ENCODE peak calls at places on chromosomes 4 and X, in five cellular contexts. One of them, this sample, is unnamed.
A peak's percentile ranks its signal among the peaks of the same experiment; 100 is the strongest.

GRCh38 chr4:55020131-55020530 is 105.3 kb downstream of the KDR start:
- DNase-seq in heart right ventricle: no peak
- DNase-seq in RWPE1: no peak
- DNase-seq in lower lobe of right lung: no peak
- DNase-seq in astrocyte of the spinal cord: no peak
- DNase-seq in this sample: no peak

GRCh38 chr4:89563431-89563830 is 255.8 kb upstream of the GPRIN3 start:
- DNase-seq in heart right ventricle: no peak
- DNase-seq in RWPE1: no peak
- DNase-seq in lower lobe of right lung: no peak
- DNase-seq in astrocyte of the spinal cord: no peak
- DNase-seq in this sample: no peak

GRCh38 chr4:36255575-36255974 is 11.3 kb upstream of the ARAP2 start:
- DNase-seq in heart right ventricle: no peak
- DNase-seq in RWPE1: no peak
- DNase-seq in lower lobe of right lung: no peak
- DNase-seq in astrocyte of the spinal cord: no peak
- DNase-seq in this sample: peak; percentile 54

GRCh38 chr4:47222276-47222675 is 190.9 kb downstream of the GABRB1 start:
- DNase-seq in heart right ventricle: no peak
- DNase-seq in RWPE1: no peak
- DNase-seq in lower lobe of right lung: no peak
- DNase-seq in astrocyte of the spinal cord: no peak
- DNase-seq in this sample: no peak

GRCh38 chr4:1035510-1035909 is 24.1 kb downstream of the FGFRL1 start:
- DNase-seq in heart right ventricle: peak; percentile 56
- DNase-seq in RWPE1: no peak
- DNase-seq in lower lobe of right lung: no peak
- DNase-seq in astrocyte of the spinal cord: no peak
- DNase-seq in this sample: no peak

GRCh38 chrX:96407043-96407442 is 277.6 kb upstream of the DIAPH2 start:
- DNase-seq in heart right ventricle: peak; percentile 8
- DNase-seq in RWPE1: peak; percentile 1
- DNase-seq in lower lobe of right lung: no peak
- DNase-seq in astrocyte of the spinal cord: peak; percentile 41
- DNase-seq in this sample: no peak

GRCh38 chrX:109709129-109709631 is 23.9 kb downstream of the ACSL4 start:
- DNase-seq in heart right ventricle: no peak
- DNase-seq in RWPE1: peak; percentile 9
- DNase-seq in lower lobe of right lung: no peak
- DNase-seq in astrocyte of the spinal cord: peak; percentile 64
- DNase-seq in this sample: no peak

GRCh38 chrX:138756234-138756633 is 44.7 kb upstream of the FGF13 start:
- DNase-seq in heart right ventricle: peak; percentile 6
- DNase-seq in RWPE1: peak; percentile 5
- DNase-seq in lower lobe of right lung: peak; percentile 37
- DNase-seq in astrocyte of the spinal cord: peak; percentile 57
- DNase-seq in this sample: no peak

GRCh38 chr4:133537882-133538281 is 388.8 kb downstream of the PCDH10 start:
- DNase-seq in heart right ventricle: no peak
- DNase-seq in RWPE1: no peak
- DNase-seq in lower lobe of right lung: no peak
- DNase-seq in astrocyte of the spinal cord: no peak
- DNase-seq in this sample: no peak

GRCh38 chrX:112941209-112941788 is 100.7 kb upstream of the AMOT start:
- DNase-seq in heart right ventricle: no peak
- DNase-seq in RWPE1: no peak
- DNase-seq in lower lobe of right lung: no peak
- DNase-seq in astrocyte of the spinal cord: no peak
- DNase-seq in this sample: no peak

GRCh38 chr4:165612936-165613335 is 234.1 kb downstream of the CPE start:
- DNase-seq in heart right ventricle: no peak
- DNase-seq in RWPE1: no peak
- DNase-seq in lower lobe of right lung: no peak
- DNase-seq in astrocyte of the spinal cord: no peak
- DNase-seq in this sample: no peak

GRCh38 chr4:74764119-74764518 is 30.2 kb downstream of the BTC start:
- DNase-seq in heart right ventricle: no peak
- DNase-seq in RWPE1: no peak
- DNase-seq in lower lobe of right lung: no peak
- DNase-seq in astrocyte of the spinal cord: no peak
- DNase-seq in this sample: no peak

GRCh38 chrX:72666451-72666850 is 47.7 kb downstream of the PHKA1 start:
- DNase-seq in heart right ventricle: no peak
- DNase-seq in RWPE1: no peak
- DNase-seq in lower lobe of right lung: no peak
- DNase-seq in astrocyte of the spinal cord: no peak
- DNase-seq in this sample: no peak

GRCh38 chr4:6961496-6962210 is 52.0 kb downstream of the TBC1D14 start:
- DNase-seq in heart right ventricle: no peak
- DNase-seq in RWPE1: no peak
- DNase-seq in lower lobe of right lung: no peak
- DNase-seq in astrocyte of the spinal cord: no peak
- DNase-seq in this sample: no peak

GRCh38 chr4:48141048-48141447 is 7.0 kb upstream of the TXK start:
- DNase-seq in heart right ventricle: no peak
- DNase-seq in RWPE1: peak; percentile 42
- DNase-seq in lower lobe of right lung: no peak
- DNase-seq in astrocyte of the spinal cord: peak; percentile 63
- DNase-seq in this sample: no peak

GRCh38 chr4:110059556-110060191 is 138.7 kb downstream of the ELOVL6 start:
- DNase-seq in heart right ventricle: no peak
- DNase-seq in RWPE1: no peak
- DNase-seq in lower lobe of right lung: no peak
- DNase-seq in astrocyte of the spinal cord: peak; percentile 14
- DNase-seq in this sample: no peak

GRCh38 chr4:8858188-8858924 is 13.3 kb downstream of the HMX1 start:
- DNase-seq in heart right ventricle: no peak
- DNase-seq in RWPE1: no peak
- DNase-seq in lower lobe of right lung: no peak
- DNase-seq in astrocyte of the spinal cord: no peak
- DNase-seq in this sample: no peak

GRCh38 chr4:161522031-161522430 is 641.8 kb downstream of the FSTL5 start:
- DNase-seq in heart right ventricle: no peak
- DNase-seq in RWPE1: no peak
- DNase-seq in lower lobe of right lung: no peak
- DNase-seq in astrocyte of the spinal cord: no peak
- DNase-seq in this sample: no peak

GRCh38 chr4:42078184-42078801 is 74.2 kb downstream of the BEND4 start:
- DNase-seq in heart right ventricle: no peak
- DNase-seq in RWPE1: no peak
- DNase-seq in lower lobe of right lung: no peak
- DNase-seq in astrocyte of the spinal cord: no peak
- DNase-seq in this sample: no peak

GRCh38 chr4:84146300-84146942 is 352.7 kb downstream of the NKX6-1 start:
- DNase-seq in heart right ventricle: no peak
- DNase-seq in RWPE1: no peak
- DNase-seq in lower lobe of right lung: no peak
- DNase-seq in astrocyte of the spinal cord: no peak
- DNase-seq in this sample: no peak

GRCh38 chrX:69203367-69204037 is 38.2 kb upstream of the PJA1 start:
- DNase-seq in heart right ventricle: no peak
- DNase-seq in RWPE1: no peak
- DNase-seq in lower lobe of right lung: no peak
- DNase-seq in astrocyte of the spinal cord: no peak
- DNase-seq in this sample: no peak

GRCh38 chr4:112173593-112174559 is 28.6 kb downstream of the FAM241A start:
- DNase-seq in heart right ventricle: no peak
- DNase-seq in RWPE1: peak; percentile 54
- DNase-seq in lower lobe of right lung: no peak
- DNase-seq in astrocyte of the spinal cord: no peak
- DNase-seq in this sample: no peak

GRCh38 chrX:40266490-40267333 is 169.0 kb upstream of the BCOR start:
- DNase-seq in heart right ventricle: peak; percentile 70
- DNase-seq in RWPE1: peak; percentile 66
- DNase-seq in lower lobe of right lung: peak; percentile 72
- DNase-seq in astrocyte of the spinal cord: peak; percentile 61
- DNase-seq in this sample: no peak

GRCh38 chrX:100874240-100874798 is at the start of gene NOX1:
- DNase-seq in heart right ventricle: no peak
- DNase-seq in RWPE1: no peak
- DNase-seq in lower lobe of right lung: no peak
- DNase-seq in astrocyte of the spinal cord: no peak
- DNase-seq in this sample: no peak

GRCh38 chr4:168474660-168475320 is 5.5 kb downstream of the DDX60L start:
- DNase-seq in heart right ventricle: no peak
- DNase-seq in RWPE1: no peak
- DNase-seq in lower lobe of right lung: no peak
- DNase-seq in astrocyte of the spinal cord: no peak
- DNase-seq in this sample: no peak

DNA sequence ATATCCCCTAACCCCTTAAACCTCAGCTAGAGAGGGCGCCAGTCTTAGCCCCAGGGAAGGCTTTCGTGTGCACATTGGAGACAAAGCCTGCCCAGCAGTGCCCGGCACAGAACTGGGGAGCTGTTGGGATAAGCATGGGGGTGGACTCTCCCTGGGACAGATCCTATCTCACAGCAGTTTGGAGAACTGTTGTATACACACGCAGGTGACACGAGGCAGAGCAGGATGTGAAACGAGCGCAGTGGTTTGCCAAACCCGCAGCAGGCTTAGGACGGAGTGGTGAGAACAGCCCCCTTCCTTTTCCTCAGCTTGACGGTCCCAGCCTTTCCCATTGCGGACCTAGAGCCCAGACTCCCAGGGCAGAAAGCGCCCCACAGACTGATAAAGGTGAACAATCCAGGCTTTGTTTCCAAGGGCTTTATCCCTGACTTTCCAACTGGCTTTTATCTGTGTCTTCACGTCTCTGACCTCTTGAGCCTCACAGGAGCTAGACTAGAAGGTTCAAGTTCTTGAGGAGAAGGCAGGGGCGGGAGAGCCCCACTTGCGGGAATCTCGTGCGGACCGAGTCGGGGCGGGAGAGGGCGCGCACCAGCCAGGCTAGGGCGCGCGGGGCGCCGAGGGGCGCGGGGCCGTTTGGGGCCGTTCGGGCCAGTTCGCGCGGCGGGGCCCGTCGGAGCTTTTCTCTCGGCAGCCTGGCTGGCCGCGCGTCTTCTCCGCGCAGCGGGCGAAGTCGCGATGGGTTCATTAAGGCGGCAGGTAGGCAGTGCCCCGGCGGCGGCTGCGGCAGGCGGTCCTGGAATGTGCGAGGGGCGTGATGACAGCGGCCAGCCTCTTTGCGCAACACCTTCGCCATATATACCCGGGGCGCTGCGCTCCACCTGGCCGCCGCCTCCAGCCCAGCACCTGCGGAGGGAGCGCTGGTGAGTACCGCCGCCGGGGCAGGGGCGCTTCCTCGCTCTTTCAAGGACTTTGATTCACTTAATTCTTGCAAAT is at the start of gene SLC34A2:
- DNase-seq in heart right ventricle: no peak
- DNase-seq in RWPE1: peak; percentile 53
- DNase-seq in lower lobe of right lung: peak; percentile 88
- DNase-seq in astrocyte of the spinal cord: no peak
- DNase-seq in this sample: no peak
- TF ChIP-seq CTCF in heart right ventricle: no peak
- TF ChIP-seq CTCF in RWPE1: no peak
- TF ChIP-seq CTCF in lower lobe of right lung: no peak
- TF ChIP-seq CTCF in astrocyte of the spinal cord: no peak
- TF ChIP-seq CTCF in this sample: no peak

GRCh38 chrX:51496501-51497291 is at the start of gene NUDT11:
- DNase-seq in heart right ventricle: peak; percentile 58
- DNase-seq in RWPE1: peak; percentile 40
- DNase-seq in lower lobe of right lung: peak; percentile 54
- DNase-seq in astrocyte of the spinal cord: peak; percentile 70
- DNase-seq in this sample: peak; percentile 40

GRCh38 chrX:51494409-51494808 is 2.0 kb downstream of the NUDT11 start:
- DNase-seq in heart right ventricle: no peak
- DNase-seq in RWPE1: no peak
- DNase-seq in lower lobe of right lung: no peak
- DNase-seq in astrocyte of the spinal cord: peak; percentile 8
- DNase-seq in this sample: no peak
- TF ChIP-seq CTCF in heart right ventricle: no peak
- TF ChIP-seq CTCF in RWPE1: no peak
- TF ChIP-seq CTCF in lower lobe of right lung: no peak
- TF ChIP-seq CTCF in astrocyte of the spinal cord: peak; percentile 23
- TF ChIP-seq CTCF in this sample: no peak

DNA sequence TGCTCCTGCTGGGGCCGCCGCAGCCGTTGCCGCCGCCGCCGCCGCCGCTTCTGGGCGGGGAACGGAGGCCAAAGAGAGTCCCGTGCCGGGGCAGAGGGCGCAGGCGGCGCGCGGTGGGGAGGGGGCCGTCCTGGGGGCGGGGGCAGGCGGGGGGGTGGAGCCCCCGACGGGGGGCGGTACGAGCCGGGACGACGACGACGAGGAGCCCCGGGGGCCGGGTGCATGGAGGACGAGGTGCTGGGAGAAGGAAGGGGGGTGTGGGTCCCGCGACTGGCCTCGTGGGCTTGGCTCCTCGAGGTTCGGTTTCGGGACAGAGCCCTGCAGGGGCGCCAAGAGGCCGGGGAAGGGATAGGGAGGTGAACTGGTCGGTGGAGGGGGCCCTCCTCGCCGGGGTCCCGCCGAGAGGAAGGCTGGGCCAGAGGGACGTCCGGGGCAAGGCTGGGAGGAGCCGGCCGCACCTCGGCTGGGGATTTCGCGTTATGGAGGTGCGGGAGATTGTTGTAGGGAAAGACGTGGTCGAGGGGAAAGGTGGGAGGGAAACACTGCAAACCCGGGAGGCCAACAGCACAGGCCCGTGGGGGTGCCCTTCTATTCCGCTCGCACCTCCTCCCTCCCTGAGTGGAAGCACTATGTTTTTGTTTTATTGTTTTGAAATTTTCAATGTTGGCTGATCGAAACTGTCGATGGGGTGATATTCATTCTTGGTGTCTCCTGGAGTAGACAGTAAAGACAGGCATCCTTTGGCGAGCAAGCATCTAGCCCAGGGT is 1.9 kb downstream of the BCORL1 start:
- DNase-seq in heart right ventricle: peak; percentile 40
- DNase-seq in RWPE1: no peak
- DNase-seq in lower lobe of right lung: peak; percentile 58
- DNase-seq in astrocyte of the spinal cord: no peak
- DNase-seq in this sample: peak; percentile 40
- TF ChIP-seq CTCF in heart right ventricle: no peak
- TF ChIP-seq CTCF in RWPE1: no peak
- TF ChIP-seq CTCF in lower lobe of right lung: no peak
- TF ChIP-seq CTCF in astrocyte of the spinal cord: no peak
- TF ChIP-seq CTCF in this sample: no peak

GRCh38 chr4:21882050-21882839 is 66.3 kb downstream of the KCNIP4 start:
- DNase-seq in heart right ventricle: no peak
- DNase-seq in RWPE1: no peak
- DNase-seq in lower lobe of right lung: no peak
- DNase-seq in astrocyte of the spinal cord: peak; percentile 49
- DNase-seq in this sample: no peak

GRCh38 chr4:21884615-21885014 is 64.0 kb downstream of the KCNIP4 start:
- DNase-seq in heart right ventricle: no peak
- DNase-seq in RWPE1: no peak
- DNase-seq in lower lobe of right lung: no peak
- DNase-seq in astrocyte of the spinal cord: no peak
- DNase-seq in this sample: no peak

DNA sequence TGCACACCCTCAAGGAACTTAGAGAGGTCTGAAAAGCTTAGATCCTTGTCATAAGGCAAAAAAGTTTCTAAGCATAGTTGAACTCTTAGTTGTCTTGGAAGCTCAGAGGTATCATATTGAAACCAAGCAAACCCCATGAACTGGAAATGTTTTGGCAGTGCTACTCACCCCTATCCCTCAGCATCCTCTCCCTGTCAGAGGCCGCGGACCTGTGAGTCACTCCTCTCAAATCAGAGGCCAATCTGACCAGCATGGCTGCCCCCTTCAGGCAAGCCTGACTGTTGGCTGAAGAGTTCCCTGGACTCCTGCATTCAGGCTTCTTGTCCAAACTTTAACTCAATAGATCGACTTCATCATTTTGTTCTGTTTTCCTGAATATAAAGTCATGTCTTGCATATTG is 69.4 kb downstream of the KCNIP4 start:
- DNase-seq in heart right ventricle: no peak
- DNase-seq in RWPE1: no peak
- DNase-seq in lower lobe of right lung: no peak
- DNase-seq in astrocyte of the spinal cord: peak; percentile 25
- DNase-seq in this sample: no peak
- TF ChIP-seq CTCF in heart right ventricle: no peak
- TF ChIP-seq CTCF in RWPE1: no peak
- TF ChIP-seq CTCF in lower lobe of right lung: no peak
- TF ChIP-seq CTCF in astrocyte of the spinal cord: peak; percentile 32
- TF ChIP-seq CTCF in this sample: no peak

This sample was measured in B cell.